ENCODE peak calls at places on chromosomes 11 and 22, in eight cellular contexts. B, L, K, I, V, O, X and N are unnamed samples.

GRCh38 chr11:118618991-118619375 is 11.6 kb downstream of the PHLDB1 start:
- DNase-seq in L (peak), I (no peak), B (no peak), O (no peak), K (no peak), X (no peak), V (no peak), N (no peak)

GRCh38 chr11:59616396-59616982 is 915 bp upstream of the OSBP start:
- DNase-seq in B (no peak), K (no peak), I (no peak), V (no peak), X (no peak), L (no peak), O (no peak), N (no peak)

GRCh38 chr11:83831929-83832328 is 545.8 kb upstream of the CCDC90B start:
- DNase-seq in B (no peak), L (no peak), X (no peak), K (no peak), I (no peak), V (no peak), O (no peak), N (no peak)

GRCh38 chr11:1129666-1130160 is 28.0 kb upstream of the MUC5AC start:
- DNase-seq in V (no peak), I (no peak), B (no peak), X (no peak), K (no peak), O (no peak), L (no peak), N (no peak)

GRCh38 chr22:19579113-19579811 is 55.1 kb upstream of the CLDN5 start:
- DNase-seq in V (no peak), O (no peak), I (no peak), L (no peak), X (no peak), K (no peak), B (no peak), N (no peak)

GRCh38 chr11:126891556-126892217 is 108.9 kb downstream of the KIRREL3 start:
- DNase-seq in V (no peak), X (no peak), I (no peak), K (no peak), B (no peak), L (no peak), O (no peak), N (no peak)

GRCh38 chr11:116697639-116698038 is 75.1 kb downstream of the BUD13 start:
- DNase-seq in V (no peak), O (no peak), B (no peak), K (no peak), X (no peak), L (no peak), I (no peak), N (no peak)

GRCh38 chr22:23385301-23386244 is 194.5 kb downstream of the IGLL1 start:
- DNase-seq in I (peak), B (peak), X (peak), O (peak), V (peak), L (no peak), K (peak), N (peak)

GRCh38 chr11:111450480-111451320 is 61.5 kb downstream of the BTG4 start:
- DNase-seq in B (no peak), L (no peak), I (no peak), K (no peak), X (no peak), V (no peak), O (no peak), N (peak)

GRCh38 chr11:3995949-3996554 is 98.5 kb upstream of the RRM1 start:
- DNase-seq in X (no peak), O (no peak), B (no peak), L (peak), I (no peak), K (peak), V (no peak), N (no peak)

GRCh38 chr11:9789919-9790318 is 126.0 kb downstream of the SWAP70 start:
- DNase-seq in I (no peak), V (no peak), O (no peak), B (no peak), X (no peak), K (no peak), L (no peak), N (no peak)

GRCh38 chr22:38740754-38741153 is 15.0 kb downstream of the SUN2 start:
- DNase-seq in V (no peak), L (no peak), B (no peak), K (no peak), O (no peak), I (no peak), X (no peak), N (no peak)

GRCh38 chr11:108624196-108624925 is 30.8 kb upstream of the EXPH5 start:
- DNase-seq in V (no peak), O (no peak), I (no peak), K (no peak), B (no peak), L (no peak), X (no peak), N (peak)

GRCh38 chr11:47111318-47111804 is 65.3 kb downstream of the ARFGAP2 start:
- DNase-seq in X (no peak), K (no peak), B (no peak), L (no peak), O (no peak), V (no peak), I (peak), N (peak)

GRCh38 chr11:16356751-16357365 is 512 bp upstream of the SOX6 start:
- DNase-seq in X (no peak), B (no peak), L (no peak), O (no peak), V (no peak), K (no peak), I (no peak), N (no peak)

GRCh38 chr22:46576556-46577351 is 39.3 kb upstream of the CELSR1 start:
- DNase-seq in X (no peak), V (peak), K (no peak), O (no peak), B (peak), I (peak), L (peak), N (peak)

GRCh38 chr22:21755855-21756284 is 20.3 kb upstream of the YPEL1 start:
- DNase-seq in L (peak), K (peak), X (no peak), B (no peak), O (no peak), V (no peak), I (no peak), N (peak)

GRCh38 chr11:45150301-45150700 is 3.9 kb downstream of the PRDM11 start:
- DNase-seq in X (no peak), V (no peak), I (no peak), L (no peak), O (no peak), K (no peak), B (no peak), N (no peak)

GRCh38 chr11:111531687-111532364 is 8.7 kb upstream of the LAYN start:
- DNase-seq in K (peak), X (peak), V (no peak), B (peak), O (no peak), I (no peak), L (peak), N (peak)

GRCh38 chr11:26247340-26247739 is 84.6 kb upstream of the ANO3 start:
- DNase-seq in O (no peak), K (peak), B (no peak), L (no peak), I (no peak), V (no peak), X (no peak), N (no peak)

GRCh38 chr11:76783294-76783900 is at the start of gene TSKU:
- DNase-seq in V (peak), B (no peak), I (no peak), L (no peak), O (no peak), X (no peak), K (peak), N (no peak)

GRCh38 chr11:115672999-115673411 is 168.8 kb upstream of the CADM1 start:
- DNase-seq in X (no peak), B (no peak), K (no peak), V (no peak), I (no peak), L (no peak), O (no peak), N (no peak)

GRCh38 chr22:30474121-30474520 is 2.3 kb upstream of the SEC14L3 start:
- DNase-seq in B (no peak), L (no peak), O (no peak), K (no peak), X (no peak), V (no peak), I (no peak), N (no peak)

GRCh38 chr11:1744879-1745700 is 5.3 kb downstream of the IFITM10 start:
- DNase-seq in L (no peak), O (no peak), K (no peak), I (no peak), V (no peak), X (no peak), B (no peak), N (no peak)

GRCh38 chr22:45271667-45272188 is 13.0 kb upstream of the UPK3A start:
- DNase-seq in L (no peak), X (no peak), B (no peak), O (no peak), K (no peak), V (no peak), I (no peak), N (no peak)

GRCh38 chr11:37908224-37908558 is 1310.2 kb upstream of the RAG2 start:
- DNase-seq in K (no peak), B (no peak), X (no peak), L (no peak), O (no peak), V (no peak), I (no peak), N (no peak)

GRCh38 chr11:9922806-9923205 is 258.9 kb downstream of the SWAP70 start:
- DNase-seq in B (no peak), V (no peak), K (no peak), X (no peak), O (no peak), L (no peak), I (no peak), N (no peak)

GRCh38 chr22:24550028-24550901 is 4.7 kb downstream of the GUCD1 start:
- DNase-seq in B (peak), K (no peak), L (no peak), X (no peak), V (no peak), I (no peak), O (no peak), N (no peak)

GRCh38 chr22:22818861-22819855 is 68.5 kb upstream of the IGLL5 start:
- DNase-seq in B (no peak), L (no peak), X (no peak), I (no peak), V (no peak), O (no peak), K (no peak), N (peak)

GRCh38 chr22:44590291-44590690 is 92.3 kb upstream of the RTL6 start:
- DNase-seq in K (no peak), V (no peak), I (no peak), X (no peak), L (no peak), O (no peak), B (no peak), N (no peak)

GRCh38 chr22:44220727-44221680 is 40.3 kb downstream of the PARVG start:
- DNase-seq in B (no peak), L (no peak), I (no peak), V (no peak), K (no peak), X (no peak), O (no peak), N (no peak)

GRCh38 chr22:40560551-40560950 is 76.0 kb downstream of the MRTFA start:
- DNase-seq in L (no peak), K (peak), O (no peak), V (no peak), X (no peak), I (no peak), B (no peak), N (no peak)

GRCh38 chr22:49238181-49239141 is 589.2 kb downstream of the BRD1 start:
- DNase-seq in V (no peak), X (no peak), K (no peak), O (no peak), B (no peak), I (no peak), L (no peak), N (no peak)

GRCh38 chr11:8671242-8671641 is 11.2 kb downstream of the TRIM66 start:
- DNase-seq in V (peak), O (peak), L (peak), X (peak), B (no peak), K (peak), I (peak), N (no peak)

GRCh38 chr22:47606426-47606825 is 844.0 kb downstream of the TBC1D22A start:
- DNase-seq in L (no peak), K (no peak), O (no peak), B (no peak), X (no peak), I (no peak), V (no peak), N (no peak)

GRCh38 chr11:68213135-68213515 is at the start of gene KMT5B:
- DNase-seq in B (no peak), K (no peak), I (peak), O (no peak), X (peak), V (peak), L (peak), N (peak)